ENCODE peak calls at places on chromosomes 11 and 22, in six cellular contexts. A is GM23338, X is AG10803, D is spleen, R is AG04450, K is A673. Z is an unnamed sample.

GRCh38 chr22:36027579-36027959 is 1.1 kb downstream of the RBFOX2 start:
- DNase-seq in A (no peak), X (no peak), D (no peak), R (no peak), K (peak), Z (peak)

GRCh38 chr11:103806130-103806900 is 230.1 kb upstream of the DDI1 start:
- DNase-seq in A (no peak), X (peak), D (no peak), R (peak), K (no peak), Z (no peak)

GRCh38 chr11:26263769-26264168 is 68.2 kb upstream of the ANO3 start:
- DNase-seq in A (no peak), X (no peak), D (no peak), R (no peak), K (no peak), Z (no peak)

GRCh38 chr11:84437129-84438123 is 1151.3 kb upstream of the CCDC90B start:
- DNase-seq in A (peak), X (no peak), D (no peak), R (no peak), K (no peak), Z (peak)

GRCh38 chr22:31062566-31063230 is 18.4 kb upstream of the SMTN start:
- DNase-seq in A (no peak), X (no peak), D (no peak), R (no peak), K (no peak), Z (no peak)

GRCh38 chr11:85062626-85063025 is 564.5 kb downstream of the DLG2 start:
- DNase-seq in A (no peak), X (no peak), D (no peak), R (no peak), K (no peak), Z (peak)

GRCh38 chr11:72618801-72619200 is 55.4 kb downstream of the PDE2A start:
- DNase-seq in A (no peak), X (peak), D (no peak), R (no peak), K (no peak), Z (no peak)

GRCh38 chr11:122439911-122440782 is 215.4 kb upstream of the UBASH3B start:
- DNase-seq in A (peak), X (peak), D (no peak), R (no peak), K (peak), Z (no peak)

GRCh38 chr11:108965602-108966001 is 300.7 kb downstream of the DDX10 start:
- DNase-seq in A (no peak), X (peak), D (no peak), R (peak), K (no peak), Z (no peak)

GRCh38 chr22:24005201-24005600 is at the start of gene GSTT4:
- DNase-seq in A (no peak), X (no peak), D (no peak), R (no peak), K (no peak), Z (no peak)

GRCh38 chr11:94183886-94184264 is 55.2 kb downstream of the PANX1 start:
- DNase-seq in A (peak), X (peak), D (no peak), R (no peak), K (peak), Z (peak)

GRCh38 chr22:47602732-47603131 is 840.3 kb downstream of the TBC1D22A start:
- DNase-seq in A (no peak), X (no peak), D (peak), R (no peak), K (no peak), Z (no peak)

GRCh38 chr11:113546757-113547507 is 71.7 kb upstream of the DRD2 start:
- DNase-seq in A (no peak), X (peak), D (no peak), R (peak), K (no peak), Z (no peak)

GRCh38 chr22:31162015-31162765 is 2.2 kb downstream of the RNF185 start:
- DNase-seq in A (no peak), X (peak), D (no peak), R (no peak), K (no peak), Z (no peak)

GRCh38 chr11:13152264-13152663 is 125.3 kb upstream of the BMAL1 start:
- DNase-seq in A (no peak), X (no peak), D (no peak), R (no peak), K (no peak), Z (no peak)

DNA sequence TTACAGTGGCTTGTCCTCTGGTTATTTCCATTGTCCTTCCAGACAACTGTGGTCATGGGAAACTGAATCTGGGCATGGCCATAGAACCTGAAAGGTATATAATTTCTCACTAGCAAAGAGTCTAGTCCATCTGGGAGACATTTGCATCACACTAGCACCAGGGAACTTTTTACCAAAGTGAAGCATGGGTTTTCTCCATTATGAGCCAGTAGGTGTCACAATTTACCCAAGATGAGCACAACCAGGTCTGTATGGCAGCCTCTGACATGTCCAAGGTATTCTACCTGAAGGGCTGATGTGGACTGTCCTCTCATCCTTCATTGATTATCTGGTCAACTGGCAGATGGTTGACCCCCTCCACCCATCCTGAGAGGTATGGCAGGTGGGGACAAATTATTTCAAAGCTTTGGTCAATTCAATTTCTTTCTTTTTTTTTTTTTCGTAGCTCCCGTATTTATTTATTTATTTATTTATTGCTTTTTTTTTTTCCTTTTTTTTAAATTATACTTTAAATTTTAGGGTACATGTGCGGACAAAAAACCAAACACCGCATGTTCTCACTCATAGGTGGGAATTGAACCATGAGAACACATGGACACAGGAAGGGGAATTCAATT is 425.9 kb downstream of the TMEM135 start:
- DNase-seq in A (peak), X (peak), D (no peak), R (no peak), K (peak), Z (no peak)
- TF ChIP-seq CTCF in A (peak), X (peak), D (no peak), R (peak), K (peak), Z (peak)

GRCh38 chr11:1059759-1060158 is 14.9 kb upstream of the MUC2 start:
- DNase-seq in A (no peak), X (no peak), D (no peak), R (no peak), K (no peak), Z (no peak)
- TF ChIP-seq CTCF in A (no peak), X (no peak), D (no peak), R (no peak), K (no peak), Z (no peak)

GRCh38 chr11:33317662-33318061 is 60.5 kb downstream of the HIPK3 start:
- DNase-seq in A (no peak), X (peak), D (no peak), R (no peak), K (no peak), Z (no peak)

GRCh38 chr11:33321483-33321882 is 64.3 kb downstream of the HIPK3 start:
- DNase-seq in A (no peak), X (no peak), D (no peak), R (no peak), K (no peak), Z (no peak)

GRCh38 chr11:33320814-33321330 is 63.7 kb downstream of the HIPK3 start:
- DNase-seq in A (no peak), X (no peak), D (no peak), R (no peak), K (no peak), Z (no peak)

GRCh38 chr11:33323421-33323820 is 66.2 kb downstream of the HIPK3 start:
- DNase-seq in A (no peak), X (no peak), D (no peak), R (no peak), K (no peak), Z (no peak)

DNA sequence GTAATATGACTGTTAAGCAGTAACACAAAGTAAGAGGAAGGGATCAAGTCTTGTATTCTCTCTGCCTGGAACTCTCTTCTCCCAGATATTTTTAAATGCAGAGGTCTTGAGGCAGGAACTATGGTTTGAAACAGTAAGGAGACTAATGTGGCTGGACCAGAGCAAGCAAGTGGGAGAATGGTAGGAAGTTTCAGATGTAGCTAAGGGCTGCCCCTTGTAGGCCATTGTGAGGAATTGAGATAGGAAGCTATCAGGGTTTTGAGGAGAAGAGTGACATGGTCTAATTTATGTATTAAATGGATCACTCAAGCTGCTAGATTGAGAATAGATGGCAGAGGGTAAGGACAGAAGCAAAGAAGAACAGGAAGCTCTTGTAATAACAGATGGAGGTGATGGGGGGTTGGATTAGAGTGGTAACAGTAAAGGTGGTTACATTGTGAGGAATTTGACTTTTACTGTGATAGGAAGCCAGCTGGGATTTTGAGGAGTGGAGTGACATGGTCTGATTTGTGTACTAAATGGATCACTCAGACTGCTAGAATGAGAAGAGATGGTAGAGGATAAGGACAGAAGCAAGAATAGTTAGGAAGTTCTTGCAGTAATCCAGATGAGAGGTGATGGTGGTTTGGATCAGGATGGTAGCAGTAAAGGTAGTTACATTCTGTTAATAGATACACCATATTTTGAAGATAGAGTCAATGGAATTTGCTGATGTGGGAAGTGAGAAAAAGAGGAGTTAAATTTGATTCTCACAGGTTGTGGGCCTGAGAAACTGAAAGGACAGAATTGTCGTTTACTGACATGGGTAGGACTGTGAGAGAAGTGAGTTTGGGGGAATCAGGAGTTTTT is 63.0 kb downstream of the HIPK3 start:
- DNase-seq in A (peak), X (no peak), D (no peak), R (no peak), K (no peak), Z (peak)
- TF ChIP-seq CTCF in A (peak), X (no peak), D (no peak), R (no peak), K (peak), Z (peak)

GRCh38 chr22:39306456-39307361 is 12.7 kb downstream of the RPL3 start:
- DNase-seq in A (peak), X (no peak), D (peak), R (no peak), K (peak), Z (no peak)
- TF ChIP-seq CTCF in A (peak), X (peak), D (no peak), R (peak), K (peak), Z (peak)

GRCh38 chr11:74743640-74744039 is 5.0 kb upstream of the RNF169 start:
- DNase-seq in A (no peak), X (no peak), D (no peak), R (no peak), K (no peak), Z (no peak)
- TF ChIP-seq CTCF in A (no peak), X (no peak), D (no peak), R (no peak), K (no peak), Z (no peak)

Z was measured in GM10248.